ENCODE peak calls at places on chromosomes 6 and 20, in five cellular contexts. H is H9, J is colonic mucosa, L is MM.1S, Y is endothelial cell of umbilical vein. R is an unnamed sample.
A peak's percentile ranks its signal among the peaks of the same experiment; 100 is the strongest.

GRCh38 chr6:27565839-27566779 is 93.2 kb upstream of the ZNF184 start:
- DNase-seq in J (no peak), H (peak; percentile 65), L (no peak), Y (no peak), R (no peak)

GRCh38 chr20:16661738-16662137 is 68.1 kb upstream of the SNRPB2 start:
- DNase-seq in L (no peak), J (no peak), H (no peak), Y (no peak), R (peak; percentile 2)

GRCh38 chr6:99119109-99120031 is 171.6 kb upstream of the FBXL4 start:
- DNase-seq in J (peak; percentile 33), Y (peak; percentile 54), H (peak; percentile 32), L (peak; percentile 54), R (peak; percentile 17)

GRCh38 chr6:116127771-116128493 is 2.0 kb upstream of the COL10A1 start:
- DNase-seq in Y (no peak), H (no peak), L (no peak), J (no peak), R (peak; percentile 14)

GRCh38 chr6:158536891-158537798 is 22.7 kb upstream of the TMEM181 start:
- DNase-seq in Y (no peak), J (peak; percentile 40), L (no peak), H (peak; percentile 79), R (peak; percentile 35)

GRCh38 chr20:53262294-53262840 is 290.2 kb downstream of the TSHZ2 start:
- DNase-seq in J (no peak), L (no peak), Y (no peak), H (no peak), R (peak; percentile 40)

GRCh38 chr6:56243518-56244070 is 3.8 kb downstream of the COL21A1 start:
- DNase-seq in H (no peak), J (no peak), L (no peak), Y (no peak), R (no peak)

GRCh38 chr6:158759966-158760617 is 59.1 kb downstream of the EZR start:
- DNase-seq in H (no peak), L (no peak), J (no peak), Y (no peak), R (no peak)

GRCh38 chr6:123570813-123571684 is 65.7 kb downstream of the TRDN start:
- DNase-seq in L (no peak), Y (no peak), J (no peak), H (no peak), R (no peak)

GRCh38 chr6:2275207-2275891 is 29.9 kb upstream of the GMDS start:
- DNase-seq in Y (no peak), J (no peak), H (no peak), L (no peak), R (peak; percentile 69)

GRCh38 chr6:148203970-148204369 is 138.7 kb upstream of the SASH1 start:
- DNase-seq in H (no peak), J (no peak), L (peak; percentile 86), Y (no peak), R (peak; percentile 99)

GRCh38 chr20:49747707-49748524 is 34.2 kb upstream of the B4GALT5 start:
- DNase-seq in Y (peak; percentile 69), H (no peak), L (no peak), J (peak; percentile 43), R (peak; percentile 61)

GRCh38 chr6:149806127-149806526 is 56.6 kb downstream of the PCMT1 start:
- DNase-seq in L (no peak), J (no peak), H (no peak), Y (no peak), R (peak; percentile 8)

GRCh38 chr20:13855613-13856012 is 70.8 kb downstream of the NDUFAF5 start:
- DNase-seq in Y (no peak), H (no peak), L (no peak), J (no peak), R (no peak)

GRCh38 chr20:1528811-1529210 is 28.7 kb downstream of the SIRPD start:
- DNase-seq in H (no peak), L (no peak), Y (no peak), J (no peak), R (no peak)

GRCh38 chr6:38588631-38589366 is 50.9 kb downstream of the BTBD9 start:
- DNase-seq in Y (no peak), L (no peak), H (no peak), J (no peak), R (peak; percentile 50)

GRCh38 chr6:7646394-7646793 is 56.4 kb downstream of the SNRNP48 start:
- DNase-seq in Y (no peak), H (no peak), L (no peak), J (no peak), R (no peak)

GRCh38 chr6:121817141-121817540 is 381.7 kb downstream of the GJA1 start:
- DNase-seq in L (no peak), H (no peak), J (no peak), Y (no peak), R (peak; percentile 49)

GRCh38 chr6:111263837-111264236 is 176.5 kb downstream of the SLC16A10 start:
- DNase-seq in J (no peak), Y (peak; percentile 49), H (no peak), L (no peak), R (peak; percentile 75)

GRCh38 chr6:167401525-167402194 is 76.8 kb downstream of the TTLL2 start:
- DNase-seq in H (peak; percentile 47), L (no peak), Y (no peak), J (peak; percentile 75), R (no peak)

GRCh38 chr6:35415065-35415880 is 36.9 kb upstream of the FANCE start:
- DNase-seq in J (peak; percentile 74), H (peak; percentile 72), Y (peak; percentile 44), L (no peak), R (peak; percentile 80)

GRCh38 chr20:17327185-17327780 is 100.4 kb downstream of the PCSK2 start:
- DNase-seq in L (no peak), H (no peak), J (no peak), Y (no peak), R (no peak)

GRCh38 chr6:11536795-11537194 is 754 bp upstream of the TMEM170B start:
- DNase-seq in J (peak; percentile 23), Y (no peak), L (peak; percentile 10), H (peak; percentile 39), R (no peak)

GRCh38 chr20:1440024-1440423 is 26.6 kb downstream of the NSFL1C start:
- DNase-seq in J (no peak), L (no peak), Y (peak; percentile 27), H (peak; percentile 80), R (no peak)

GRCh38 chr6:4727671-4728435 is 48.4 kb upstream of the CDYL start:
- DNase-seq in L (peak; percentile 76), H (no peak), J (peak; percentile 67), Y (no peak), R (peak; percentile 12)

GRCh38 chr6:16872543-16873230 is 111.4 kb upstream of the ATXN1 start:
- DNase-seq in L (no peak), H (no peak), Y (no peak), J (no peak), R (no peak)

GRCh38 chr6:112311950-112312547 is 35.1 kb upstream of the RFPL4B start:
- DNase-seq in Y (peak; percentile 51), L (peak; percentile 15), H (no peak), J (no peak), R (no peak)

GRCh38 chr6:71410681-71411080 is 122.1 kb downstream of the OGFRL1 start:
- DNase-seq in H (no peak), L (no peak), Y (no peak), J (no peak), R (peak; percentile 64)

GRCh38 chr6:3340891-3341290 is 82.1 kb downstream of the PSMG4 start:
- DNase-seq in L (no peak), Y (no peak), J (no peak), H (no peak), R (peak; percentile 41)

GRCh38 chr6:11607381-11607780 is 69.8 kb downstream of the TMEM170B start:
- DNase-seq in J (no peak), H (no peak), Y (peak; percentile 87), L (no peak), R (peak; percentile 45)

GRCh38 chr20:2460752-2461424 is 9.7 kb downstream of the SNRPB start:
- DNase-seq in J (no peak), H (no peak), Y (no peak), L (no peak), R (no peak)

GRCh38 chr6:25311251-25311910 is 32.2 kb downstream of the CARMIL1 start:
- DNase-seq in J (peak; percentile 32), H (no peak), L (no peak), Y (no peak), R (peak; percentile 64)
- H3K4me1 ChIP-seq in J (no peaks in the 10 kb centered on the region), H (peaks cover 8% of the 10 kb centered on the region), L (peaks cover 25% of the 10 kb centered on the region), Y (peaks cover 11% of the 10 kb centered on the region), R (peaks cover 8% of the 10 kb centered on the region)

GRCh38 chr6:33161354-33162320 is 30.6 kb downstream of the COL11A2 start:
- DNase-seq in J (peak; percentile 85), L (peak; percentile 65), H (peak; percentile 78), Y (peak; percentile 63), R (peak; percentile 18)
- H3K9ac ChIP-seq in J (peak overlapping the region; percentile 64), L (peak overlapping the region; percentile 55), H (peak overlapping the region; percentile 46), Y (peak overlapping the region; percentile 35), R (peak overlapping the region; percentile 70)

GRCh38 chr20:7285918-7286556 is 518.6 kb downstream of the BMP2 start:
- DNase-seq in Y (peak; percentile 88), H (peak; percentile 59), J (peak; percentile 72), L (peak; percentile 78), R (peak; percentile 62)
- TF ChIP-seq CTCF in Y (peak; percentile 86), H (peak; percentile 94), J (peak; percentile 79), L (peak; percentile 89), R (peak; percentile 96)

GRCh38 chr6:90004511-90004910 is 110.2 kb downstream of the GJA10 start:
- DNase-seq in J (peak; percentile 44), H (no peak), L (no peak), Y (no peak), R (no peak)

GRCh38 chr6:90008189-90008907 is 114.1 kb downstream of the GJA10 start:
- DNase-seq in Y (no peak), L (no peak), H (no peak), J (no peak), R (no peak)

GRCh38 chr6:90003069-90003800 is 109.0 kb downstream of the GJA10 start:
- DNase-seq in L (no peak), Y (no peak), J (no peak), H (no peak), R (peak; percentile 45)

GRCh38 chr6:90003941-90004340 is 109.7 kb downstream of the GJA10 start:
- DNase-seq in L (no peak), J (no peak), Y (no peak), H (no peak), R (peak; percentile 56)

DNA sequence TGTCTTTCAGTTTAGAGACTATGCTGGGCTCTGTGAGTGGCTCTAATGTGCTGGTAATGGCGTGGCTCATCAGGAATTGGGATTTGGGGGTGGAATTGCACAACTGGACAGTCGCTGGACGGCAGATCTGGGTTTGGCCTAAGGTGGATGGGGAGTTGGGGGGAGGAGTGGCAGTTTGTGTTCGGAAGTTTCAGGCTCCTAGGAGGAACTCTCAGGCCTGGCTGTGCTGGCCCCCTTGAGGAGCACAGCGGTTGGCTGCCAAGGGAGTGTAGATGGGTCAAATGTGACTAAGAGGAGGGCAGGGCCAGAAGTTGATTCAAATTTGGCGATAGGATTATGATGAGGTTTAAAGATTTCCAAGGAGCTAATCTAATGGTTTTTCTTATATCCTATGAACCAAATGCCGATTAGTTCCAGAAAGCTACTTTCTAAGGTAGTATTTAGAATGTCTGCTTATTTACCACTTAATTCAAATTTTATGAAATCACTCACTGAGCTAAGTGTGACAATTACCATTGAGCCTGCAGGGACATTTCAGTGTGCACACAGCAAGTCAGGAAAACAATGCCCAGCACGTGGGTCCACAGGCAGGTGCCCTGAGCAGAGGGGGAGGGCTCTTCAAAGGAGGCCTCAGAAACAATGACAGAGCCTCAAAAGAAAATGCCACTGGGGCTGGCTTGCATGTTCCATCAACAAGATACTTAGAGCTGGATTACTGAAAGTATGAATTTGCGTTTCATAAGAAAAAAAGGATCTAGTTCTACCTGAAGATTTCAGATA is 111.0 kb downstream of the GJA10 start:
- DNase-seq in Y (no peak), J (no peak), H (no peak), L (no peak), R (no peak)
- H3K4me1 ChIP-seq in Y (peaks cover 16% of the 10 kb centered on the region), J (no peaks in the 10 kb centered on the region), H (no peaks in the 10 kb centered on the region), L (no peaks in the 10 kb centered on the region), R (peaks cover 15% of the 10 kb centered on the region)

GRCh38 chr20:48652961-48653705 is 174.7 kb downstream of the PREX1 start:
- DNase-seq in Y (no peak), L (no peak), H (no peak), J (no peak), R (no peak)
- H3K9ac ChIP-seq in Y (no peak overlapping the region), L (no peak overlapping the region), H (no peak overlapping the region), J (no peak overlapping the region), R (no peak overlapping the region)